ENCODE peak calls at places on chromosomes 11 and 22, in eight cellular contexts. One of them, this sample, is unnamed.

GRCh38 chr22:31947296-31947695 is 3.0 kb downstream of the YWHAH start:
- ATAC-seq in lower lobe of right lung: no peak
- ATAC-seq in activated CD8-positive, alpha-beta T cell treated with anti-CD3 and anti-CD28 coated beads for 36 hours: no peak
- ATAC-seq in left lobe of liver: no peak
- ATAC-seq in Right ventricle myocardium inferior: no peak
- ATAC-seq in T-cell: peak
- ATAC-seq in activated naive CD4-positive, alpha-beta T cell treated with anti-CD3 and anti-CD28 coated beads, Interleukin-2, amount 50 U/mL, for 72 hours: no peak
- ATAC-seq in CD4-positive, CD25-positive, alpha-beta regulatory T cell: peak
- ATAC-seq in this sample: no peak

GRCh38 chr11:110098645-110099044 is 5.5 kb downstream of the ZC3H12C start:
- ATAC-seq in Right ventricle myocardium inferior: no peak
- ATAC-seq in activated naive CD4-positive, alpha-beta T cell treated with anti-CD3 and anti-CD28 coated beads, Interleukin-2, amount 50 U/mL, for 72 hours: peak
- ATAC-seq in T-cell: no peak
- ATAC-seq in lower lobe of right lung: peak
- ATAC-seq in left lobe of liver: no peak
- ATAC-seq in CD4-positive, CD25-positive, alpha-beta regulatory T cell: peak
- ATAC-seq in activated CD8-positive, alpha-beta T cell treated with anti-CD3 and anti-CD28 coated beads for 36 hours: peak
- ATAC-seq in this sample: no peak

GRCh38 chr22:41482319-41482935 is 13.5 kb downstream of the ACO2 start:
- ATAC-seq in lower lobe of right lung: no peak
- ATAC-seq in activated naive CD4-positive, alpha-beta T cell treated with anti-CD3 and anti-CD28 coated beads, Interleukin-2, amount 50 U/mL, for 72 hours: no peak
- ATAC-seq in left lobe of liver: no peak
- ATAC-seq in CD4-positive, CD25-positive, alpha-beta regulatory T cell: no peak
- ATAC-seq in activated CD8-positive, alpha-beta T cell treated with anti-CD3 and anti-CD28 coated beads for 36 hours: peak
- ATAC-seq in Right ventricle myocardium inferior: no peak
- ATAC-seq in T-cell: no peak
- ATAC-seq in this sample: no peak

GRCh38 chr11:121829159-121829643 is 286.8 kb downstream of the BLID start:
- ATAC-seq in left lobe of liver: no peak
- ATAC-seq in activated CD8-positive, alpha-beta T cell treated with anti-CD3 and anti-CD28 coated beads for 36 hours: peak
- ATAC-seq in T-cell: no peak
- ATAC-seq in CD4-positive, CD25-positive, alpha-beta regulatory T cell: no peak
- ATAC-seq in activated naive CD4-positive, alpha-beta T cell treated with anti-CD3 and anti-CD28 coated beads, Interleukin-2, amount 50 U/mL, for 72 hours: peak
- ATAC-seq in Right ventricle myocardium inferior: peak
- ATAC-seq in lower lobe of right lung: peak
- ATAC-seq in this sample: peak

GRCh38 chr22:27726344-27726725 is 75.2 kb downstream of the MN1 start:
- ATAC-seq in Right ventricle myocardium inferior: no peak
- ATAC-seq in lower lobe of right lung: peak
- ATAC-seq in activated naive CD4-positive, alpha-beta T cell treated with anti-CD3 and anti-CD28 coated beads, Interleukin-2, amount 50 U/mL, for 72 hours: no peak
- ATAC-seq in T-cell: no peak
- ATAC-seq in left lobe of liver: no peak
- ATAC-seq in CD4-positive, CD25-positive, alpha-beta regulatory T cell: no peak
- ATAC-seq in activated CD8-positive, alpha-beta T cell treated with anti-CD3 and anti-CD28 coated beads for 36 hours: no peak
- ATAC-seq in this sample: peak

GRCh38 chr11:95371147-95371546 is 140.1 kb upstream of the SESN3 start:
- ATAC-seq in lower lobe of right lung: peak
- ATAC-seq in left lobe of liver: no peak
- ATAC-seq in T-cell: no peak
- ATAC-seq in Right ventricle myocardium inferior: no peak
- ATAC-seq in activated naive CD4-positive, alpha-beta T cell treated with anti-CD3 and anti-CD28 coated beads, Interleukin-2, amount 50 U/mL, for 72 hours: no peak
- ATAC-seq in CD4-positive, CD25-positive, alpha-beta regulatory T cell: no peak
- ATAC-seq in activated CD8-positive, alpha-beta T cell treated with anti-CD3 and anti-CD28 coated beads for 36 hours: no peak
- ATAC-seq in this sample: no peak

GRCh38 chr11:92311616-92312449 is 87.2 kb downstream of the FAT3 start:
- ATAC-seq in activated CD8-positive, alpha-beta T cell treated with anti-CD3 and anti-CD28 coated beads for 36 hours: no peak
- ATAC-seq in activated naive CD4-positive, alpha-beta T cell treated with anti-CD3 and anti-CD28 coated beads, Interleukin-2, amount 50 U/mL, for 72 hours: no peak
- ATAC-seq in left lobe of liver: no peak
- ATAC-seq in lower lobe of right lung: peak
- ATAC-seq in T-cell: no peak
- ATAC-seq in Right ventricle myocardium inferior: no peak
- ATAC-seq in CD4-positive, CD25-positive, alpha-beta regulatory T cell: no peak
- ATAC-seq in this sample: no peak

GRCh38 chr11:44621140-44621681 is 55.7 kb downstream of the CD82 start:
- ATAC-seq in T-cell: peak
- ATAC-seq in activated CD8-positive, alpha-beta T cell treated with anti-CD3 and anti-CD28 coated beads for 36 hours: peak
- ATAC-seq in Right ventricle myocardium inferior: peak
- ATAC-seq in CD4-positive, CD25-positive, alpha-beta regulatory T cell: peak
- ATAC-seq in lower lobe of right lung: peak
- ATAC-seq in left lobe of liver: peak
- ATAC-seq in activated naive CD4-positive, alpha-beta T cell treated with anti-CD3 and anti-CD28 coated beads, Interleukin-2, amount 50 U/mL, for 72 hours: peak
- ATAC-seq in this sample: peak

GRCh38 chr11:9120659-9121350 is 29.4 kb upstream of the SCUBE2 start:
- ATAC-seq in left lobe of liver: no peak
- ATAC-seq in T-cell: no peak
- ATAC-seq in Right ventricle myocardium inferior: no peak
- ATAC-seq in CD4-positive, CD25-positive, alpha-beta regulatory T cell: no peak
- ATAC-seq in activated naive CD4-positive, alpha-beta T cell treated with anti-CD3 and anti-CD28 coated beads, Interleukin-2, amount 50 U/mL, for 72 hours: no peak
- ATAC-seq in activated CD8-positive, alpha-beta T cell treated with anti-CD3 and anti-CD28 coated beads for 36 hours: no peak
- ATAC-seq in lower lobe of right lung: no peak
- ATAC-seq in this sample: no peak

GRCh38 chr22:37169947-37170688 is 17.9 kb downstream of the C1QTNF6 start:
- ATAC-seq in T-cell: peak
- ATAC-seq in CD4-positive, CD25-positive, alpha-beta regulatory T cell: peak
- ATAC-seq in activated CD8-positive, alpha-beta T cell treated with anti-CD3 and anti-CD28 coated beads for 36 hours: no peak
- ATAC-seq in lower lobe of right lung: no peak
- ATAC-seq in Right ventricle myocardium inferior: no peak
- ATAC-seq in left lobe of liver: no peak
- ATAC-seq in activated naive CD4-positive, alpha-beta T cell treated with anti-CD3 and anti-CD28 coated beads, Interleukin-2, amount 50 U/mL, for 72 hours: no peak
- ATAC-seq in this sample: no peak

GRCh38 chr11:102256251-102256650 is 61.0 kb upstream of the BIRC3 start:
- ATAC-seq in left lobe of liver: no peak
- ATAC-seq in lower lobe of right lung: no peak
- ATAC-seq in activated CD8-positive, alpha-beta T cell treated with anti-CD3 and anti-CD28 coated beads for 36 hours: no peak
- ATAC-seq in CD4-positive, CD25-positive, alpha-beta regulatory T cell: no peak
- ATAC-seq in Right ventricle myocardium inferior: no peak
- ATAC-seq in T-cell: no peak
- ATAC-seq in activated naive CD4-positive, alpha-beta T cell treated with anti-CD3 and anti-CD28 coated beads, Interleukin-2, amount 50 U/mL, for 72 hours: no peak
- ATAC-seq in this sample: no peak

GRCh38 chr22:35266277-35266676 is 9.0 kb downstream of the HMGXB4 start:
- ATAC-seq in left lobe of liver: no peak
- ATAC-seq in T-cell: no peak
- ATAC-seq in CD4-positive, CD25-positive, alpha-beta regulatory T cell: no peak
- ATAC-seq in activated naive CD4-positive, alpha-beta T cell treated with anti-CD3 and anti-CD28 coated beads, Interleukin-2, amount 50 U/mL, for 72 hours: no peak
- ATAC-seq in Right ventricle myocardium inferior: no peak
- ATAC-seq in activated CD8-positive, alpha-beta T cell treated with anti-CD3 and anti-CD28 coated beads for 36 hours: no peak
- ATAC-seq in lower lobe of right lung: no peak
- ATAC-seq in this sample: no peak

GRCh38 chr22:29719894-29720645 is at the start of gene CABP7:
- ATAC-seq in activated CD8-positive, alpha-beta T cell treated with anti-CD3 and anti-CD28 coated beads for 36 hours: peak
- ATAC-seq in T-cell: peak
- ATAC-seq in left lobe of liver: no peak
- ATAC-seq in activated naive CD4-positive, alpha-beta T cell treated with anti-CD3 and anti-CD28 coated beads, Interleukin-2, amount 50 U/mL, for 72 hours: peak
- ATAC-seq in lower lobe of right lung: no peak
- ATAC-seq in Right ventricle myocardium inferior: no peak
- ATAC-seq in CD4-positive, CD25-positive, alpha-beta regulatory T cell: no peak
- ATAC-seq in this sample: no peak

GRCh38 chr11:9347100-9347499 is 32.7 kb upstream of the TMEM41B start:
- ATAC-seq in activated naive CD4-positive, alpha-beta T cell treated with anti-CD3 and anti-CD28 coated beads, Interleukin-2, amount 50 U/mL, for 72 hours: peak
- ATAC-seq in Right ventricle myocardium inferior: no peak
- ATAC-seq in activated CD8-positive, alpha-beta T cell treated with anti-CD3 and anti-CD28 coated beads for 36 hours: peak
- ATAC-seq in CD4-positive, CD25-positive, alpha-beta regulatory T cell: no peak
- ATAC-seq in T-cell: peak
- ATAC-seq in lower lobe of right lung: peak
- ATAC-seq in left lobe of liver: no peak
- ATAC-seq in this sample: no peak

GRCh38 chr11:7351228-7351627 is 99.5 kb downstream of the SYT9 start:
- ATAC-seq in lower lobe of right lung: no peak
- ATAC-seq in Right ventricle myocardium inferior: no peak
- ATAC-seq in left lobe of liver: no peak
- ATAC-seq in T-cell: no peak
- ATAC-seq in CD4-positive, CD25-positive, alpha-beta regulatory T cell: no peak
- ATAC-seq in activated naive CD4-positive, alpha-beta T cell treated with anti-CD3 and anti-CD28 coated beads, Interleukin-2, amount 50 U/mL, for 72 hours: no peak
- ATAC-seq in activated CD8-positive, alpha-beta T cell treated with anti-CD3 and anti-CD28 coated beads for 36 hours: no peak
- ATAC-seq in this sample: no peak

GRCh38 chr11:84580338-84580737 is 1046.8 kb downstream of the DLG2 start:
- ATAC-seq in activated naive CD4-positive, alpha-beta T cell treated with anti-CD3 and anti-CD28 coated beads, Interleukin-2, amount 50 U/mL, for 72 hours: no peak
- ATAC-seq in T-cell: no peak
- ATAC-seq in activated CD8-positive, alpha-beta T cell treated with anti-CD3 and anti-CD28 coated beads for 36 hours: no peak
- ATAC-seq in lower lobe of right lung: no peak
- ATAC-seq in CD4-positive, CD25-positive, alpha-beta regulatory T cell: no peak
- ATAC-seq in Right ventricle myocardium inferior: no peak
- ATAC-seq in left lobe of liver: no peak
- ATAC-seq in this sample: no peak

GRCh38 chr22:30178180-30179126 is 68.1 kb downstream of the LIF start:
- ATAC-seq in activated CD8-positive, alpha-beta T cell treated with anti-CD3 and anti-CD28 coated beads for 36 hours: peak
- ATAC-seq in lower lobe of right lung: no peak
- ATAC-seq in CD4-positive, CD25-positive, alpha-beta regulatory T cell: peak
- ATAC-seq in Right ventricle myocardium inferior: no peak
- ATAC-seq in activated naive CD4-positive, alpha-beta T cell treated with anti-CD3 and anti-CD28 coated beads, Interleukin-2, amount 50 U/mL, for 72 hours: peak
- ATAC-seq in left lobe of liver: no peak
- ATAC-seq in T-cell: peak
- ATAC-seq in this sample: no peak

GRCh38 chr22:19046287-19046686 is 75.9 kb downstream of the DGCR2 start:
- ATAC-seq in lower lobe of right lung: no peak
- ATAC-seq in activated naive CD4-positive, alpha-beta T cell treated with anti-CD3 and anti-CD28 coated beads, Interleukin-2, amount 50 U/mL, for 72 hours: no peak
- ATAC-seq in activated CD8-positive, alpha-beta T cell treated with anti-CD3 and anti-CD28 coated beads for 36 hours: no peak
- ATAC-seq in T-cell: no peak
- ATAC-seq in left lobe of liver: no peak
- ATAC-seq in CD4-positive, CD25-positive, alpha-beta regulatory T cell: no peak
- ATAC-seq in Right ventricle myocardium inferior: no peak
- ATAC-seq in this sample: no peak

GRCh38 chr22:50192825-50193204 is 7.1 kb downstream of the TRABD start:
- ATAC-seq in lower lobe of right lung: no peak
- ATAC-seq in Right ventricle myocardium inferior: no peak
- ATAC-seq in activated naive CD4-positive, alpha-beta T cell treated with anti-CD3 and anti-CD28 coated beads, Interleukin-2, amount 50 U/mL, for 72 hours: no peak
- ATAC-seq in activated CD8-positive, alpha-beta T cell treated with anti-CD3 and anti-CD28 coated beads for 36 hours: peak
- ATAC-seq in CD4-positive, CD25-positive, alpha-beta regulatory T cell: peak
- ATAC-seq in left lobe of liver: no peak
- ATAC-seq in T-cell: peak
- ATAC-seq in this sample: no peak

GRCh38 chr11:102413497-102413896 is 39.1 kb downstream of the TMEM123 start:
- ATAC-seq in lower lobe of right lung: no peak
- ATAC-seq in CD4-positive, CD25-positive, alpha-beta regulatory T cell: peak
- ATAC-seq in activated CD8-positive, alpha-beta T cell treated with anti-CD3 and anti-CD28 coated beads for 36 hours: peak
- ATAC-seq in Right ventricle myocardium inferior: no peak
- ATAC-seq in T-cell: peak
- ATAC-seq in left lobe of liver: no peak
- ATAC-seq in activated naive CD4-positive, alpha-beta T cell treated with anti-CD3 and anti-CD28 coated beads, Interleukin-2, amount 50 U/mL, for 72 hours: peak
- ATAC-seq in this sample: no peak

GRCh38 chr11:47572715-47573255 is 6.0 kb downstream of the KBTBD4 start:
- ATAC-seq in activated naive CD4-positive, alpha-beta T cell treated with anti-CD3 and anti-CD28 coated beads, Interleukin-2, amount 50 U/mL, for 72 hours: no peak
- ATAC-seq in CD4-positive, CD25-positive, alpha-beta regulatory T cell: no peak
- ATAC-seq in activated CD8-positive, alpha-beta T cell treated with anti-CD3 and anti-CD28 coated beads for 36 hours: no peak
- ATAC-seq in T-cell: no peak
- ATAC-seq in left lobe of liver: peak
- ATAC-seq in Right ventricle myocardium inferior: peak
- ATAC-seq in lower lobe of right lung: no peak
- ATAC-seq in this sample: no peak

GRCh38 chr11:122113836-122114235 is 2.2 kb downstream of the BLID start:
- ATAC-seq in left lobe of liver: peak
- ATAC-seq in CD4-positive, CD25-positive, alpha-beta regulatory T cell: no peak
- ATAC-seq in T-cell: no peak
- ATAC-seq in Right ventricle myocardium inferior: no peak
- ATAC-seq in activated CD8-positive, alpha-beta T cell treated with anti-CD3 and anti-CD28 coated beads for 36 hours: no peak
- ATAC-seq in activated naive CD4-positive, alpha-beta T cell treated with anti-CD3 and anti-CD28 coated beads, Interleukin-2, amount 50 U/mL, for 72 hours: no peak
- ATAC-seq in lower lobe of right lung: no peak
- ATAC-seq in this sample: no peak

GRCh38 chr11:77038029-77038824 is 4.0 kb downstream of the B3GNT6 start:
- ATAC-seq in activated CD8-positive, alpha-beta T cell treated with anti-CD3 and anti-CD28 coated beads for 36 hours: no peak
- ATAC-seq in left lobe of liver: no peak
- ATAC-seq in activated naive CD4-positive, alpha-beta T cell treated with anti-CD3 and anti-CD28 coated beads, Interleukin-2, amount 50 U/mL, for 72 hours: no peak
- ATAC-seq in CD4-positive, CD25-positive, alpha-beta regulatory T cell: no peak
- ATAC-seq in T-cell: no peak
- ATAC-seq in lower lobe of right lung: no peak
- ATAC-seq in Right ventricle myocardium inferior: no peak
- ATAC-seq in this sample: no peak

GRCh38 chr11:79894111-79894510 is 453.3 kb upstream of the TENM4 start:
- ATAC-seq in CD4-positive, CD25-positive, alpha-beta regulatory T cell: no peak
- ATAC-seq in T-cell: no peak
- ATAC-seq in activated naive CD4-positive, alpha-beta T cell treated with anti-CD3 and anti-CD28 coated beads, Interleukin-2, amount 50 U/mL, for 72 hours: no peak
- ATAC-seq in Right ventricle myocardium inferior: no peak
- ATAC-seq in lower lobe of right lung: no peak
- ATAC-seq in left lobe of liver: no peak
- ATAC-seq in activated CD8-positive, alpha-beta T cell treated with anti-CD3 and anti-CD28 coated beads for 36 hours: no peak
- ATAC-seq in this sample: no peak

GRCh38 chr11:129881570-129882170 is 13.7 kb downstream of the NFRKB start:
- ATAC-seq in T-cell: peak
- ATAC-seq in activated naive CD4-positive, alpha-beta T cell treated with anti-CD3 and anti-CD28 coated beads, Interleukin-2, amount 50 U/mL, for 72 hours: peak
- ATAC-seq in lower lobe of right lung: no peak
- ATAC-seq in activated CD8-positive, alpha-beta T cell treated with anti-CD3 and anti-CD28 coated beads for 36 hours: peak
- ATAC-seq in Right ventricle myocardium inferior: no peak
- ATAC-seq in CD4-positive, CD25-positive, alpha-beta regulatory T cell: no peak
- ATAC-seq in left lobe of liver: peak
- ATAC-seq in this sample: no peak

GRCh38 chr11:73100578-73100977 is 41.5 kb downstream of the FCHSD2 start:
- ATAC-seq in activated naive CD4-positive, alpha-beta T cell treated with anti-CD3 and anti-CD28 coated beads, Interleukin-2, amount 50 U/mL, for 72 hours: no peak
- ATAC-seq in lower lobe of right lung: no peak
- ATAC-seq in CD4-positive, CD25-positive, alpha-beta regulatory T cell: no peak
- ATAC-seq in T-cell: no peak
- ATAC-seq in activated CD8-positive, alpha-beta T cell treated with anti-CD3 and anti-CD28 coated beads for 36 hours: no peak
- ATAC-seq in left lobe of liver: no peak
- ATAC-seq in Right ventricle myocardium inferior: no peak
- ATAC-seq in this sample: no peak

GRCh38 chr11:4385978-4386740 is 7.3 kb downstream of the TRIM21 start:
- ATAC-seq in Right ventricle myocardium inferior: no peak
- ATAC-seq in CD4-positive, CD25-positive, alpha-beta regulatory T cell: no peak
- ATAC-seq in T-cell: no peak
- ATAC-seq in lower lobe of right lung: no peak
- ATAC-seq in activated naive CD4-positive, alpha-beta T cell treated with anti-CD3 and anti-CD28 coated beads, Interleukin-2, amount 50 U/mL, for 72 hours: no peak
- ATAC-seq in activated CD8-positive, alpha-beta T cell treated with anti-CD3 and anti-CD28 coated beads for 36 hours: no peak
- ATAC-seq in left lobe of liver: no peak
- ATAC-seq in this sample: no peak

GRCh38 chr11:129930306-129930705 is 34.9 kb upstream of the NFRKB start:
- ATAC-seq in Right ventricle myocardium inferior: no peak
- ATAC-seq in left lobe of liver: no peak
- ATAC-seq in T-cell: no peak
- ATAC-seq in lower lobe of right lung: no peak
- ATAC-seq in activated naive CD4-positive, alpha-beta T cell treated with anti-CD3 and anti-CD28 coated beads, Interleukin-2, amount 50 U/mL, for 72 hours: no peak
- ATAC-seq in CD4-positive, CD25-positive, alpha-beta regulatory T cell: no peak
- ATAC-seq in activated CD8-positive, alpha-beta T cell treated with anti-CD3 and anti-CD28 coated beads for 36 hours: no peak
- ATAC-seq in this sample: no peak

GRCh38 chr11:132770802-132771545 is 761.3 kb downstream of the OPCML start:
- ATAC-seq in left lobe of liver: peak
- ATAC-seq in Right ventricle myocardium inferior: no peak
- ATAC-seq in lower lobe of right lung: no peak
- ATAC-seq in activated naive CD4-positive, alpha-beta T cell treated with anti-CD3 and anti-CD28 coated beads, Interleukin-2, amount 50 U/mL, for 72 hours: no peak
- ATAC-seq in CD4-positive, CD25-positive, alpha-beta regulatory T cell: no peak
- ATAC-seq in activated CD8-positive, alpha-beta T cell treated with anti-CD3 and anti-CD28 coated beads for 36 hours: no peak
- ATAC-seq in T-cell: no peak
- ATAC-seq in this sample: peak

GRCh38 chr11:75553182-75553581 is 8.9 kb upstream of the SERPINH1 start:
- ATAC-seq in left lobe of liver: no peak
- ATAC-seq in T-cell: no peak
- ATAC-seq in Right ventricle myocardium inferior: no peak
- ATAC-seq in activated naive CD4-positive, alpha-beta T cell treated with anti-CD3 and anti-CD28 coated beads, Interleukin-2, amount 50 U/mL, for 72 hours: no peak
- ATAC-seq in lower lobe of right lung: no peak
- ATAC-seq in activated CD8-positive, alpha-beta T cell treated with anti-CD3 and anti-CD28 coated beads for 36 hours: no peak
- ATAC-seq in CD4-positive, CD25-positive, alpha-beta regulatory T cell: no peak
- ATAC-seq in this sample: no peak

GRCh38 chr22:29524440-29525191 is 28.9 kb downstream of the THOC5 start:
- ATAC-seq in Right ventricle myocardium inferior: peak
- ATAC-seq in CD4-positive, CD25-positive, alpha-beta regulatory T cell: no peak
- ATAC-seq in T-cell: no peak
- ATAC-seq in activated CD8-positive, alpha-beta T cell treated with anti-CD3 and anti-CD28 coated beads for 36 hours: peak
- ATAC-seq in activated naive CD4-positive, alpha-beta T cell treated with anti-CD3 and anti-CD28 coated beads, Interleukin-2, amount 50 U/mL, for 72 hours: peak
- ATAC-seq in left lobe of liver: peak
- ATAC-seq in lower lobe of right lung: peak
- ATAC-seq in this sample: no peak

GRCh38 chr11:121741316-121741715 is 288.5 kb upstream of the SORL1-AS1 start:
- ATAC-seq in lower lobe of right lung: no peak
- ATAC-seq in Right ventricle myocardium inferior: peak
- ATAC-seq in CD4-positive, CD25-positive, alpha-beta regulatory T cell: no peak
- ATAC-seq in activated CD8-positive, alpha-beta T cell treated with anti-CD3 and anti-CD28 coated beads for 36 hours: no peak
- ATAC-seq in activated naive CD4-positive, alpha-beta T cell treated with anti-CD3 and anti-CD28 coated beads, Interleukin-2, amount 50 U/mL, for 72 hours: no peak
- ATAC-seq in left lobe of liver: no peak
- ATAC-seq in T-cell: no peak
- ATAC-seq in this sample: peak

GRCh38 chr11:2156416-2157182 is 4.4 kb downstream of the INS start:
- ATAC-seq in activated CD8-positive, alpha-beta T cell treated with anti-CD3 and anti-CD28 coated beads for 36 hours: peak
- ATAC-seq in left lobe of liver: peak
- ATAC-seq in lower lobe of right lung: peak
- ATAC-seq in CD4-positive, CD25-positive, alpha-beta regulatory T cell: no peak
- ATAC-seq in activated naive CD4-positive, alpha-beta T cell treated with anti-CD3 and anti-CD28 coated beads, Interleukin-2, amount 50 U/mL, for 72 hours: peak
- ATAC-seq in Right ventricle myocardium inferior: peak
- ATAC-seq in T-cell: no peak
- ATAC-seq in this sample: peak

GRCh38 chr11:81886406-81887075 is 847.1 kb downstream of the FAM181B start:
- ATAC-seq in left lobe of liver: no peak
- ATAC-seq in activated CD8-positive, alpha-beta T cell treated with anti-CD3 and anti-CD28 coated beads for 36 hours: peak
- ATAC-seq in CD4-positive, CD25-positive, alpha-beta regulatory T cell: no peak
- ATAC-seq in T-cell: no peak
- ATAC-seq in lower lobe of right lung: no peak
- ATAC-seq in Right ventricle myocardium inferior: no peak
- ATAC-seq in activated naive CD4-positive, alpha-beta T cell treated with anti-CD3 and anti-CD28 coated beads, Interleukin-2, amount 50 U/mL, for 72 hours: peak
- ATAC-seq in this sample: no peak

This sample was measured in gastroesophageal sphincter.